ENCODE peak calls at places on chromosomes 2 and 18, in four cellular contexts. T is K562, U is HCT116, F is GM12878. Y is an unnamed sample.

GRCh38 chr2:99777266-99777640 is 287.4 kb upstream of the REV1 start:
- DNase-seq in T (no peak), U (no peak), F (no peak), Y (no peak)

GRCh38 chr2:64274399-64275173 is 130.4 kb upstream of the PELI1 start:
- DNase-seq in T (no peak), U (no peak), F (no peak), Y (no peak)

GRCh38 chr2:25063876-25064660 is 22.2 kb downstream of the EFR3B start:
- DNase-seq in T (no peak), U (no peak), F (peak; percentile 39), Y (no peak)

GRCh38 chr18:62384068-62384467 is 59.0 kb downstream of the TNFRSF11A start:
- DNase-seq in T (no peak), U (no peak), F (no peak), Y (no peak)

GRCh38 chr2:27855476-27855875 is 34.7 kb downstream of the RBKS start:
- DNase-seq in T (no peak), U (no peak), F (no peak), Y (no peak)

GRCh38 chr18:55090566-55091187 is 131.4 kb upstream of the CCDC68 start:
- DNase-seq in T (no peak), U (no peak), F (no peak), Y (no peak)

GRCh38 chr2:62382757-62383156 is 123.2 kb downstream of the TMEM17 start:
- DNase-seq in T (no peak), U (no peak), F (no peak), Y (no peak)

GRCh38 chr2:10361220-10361588 is 58.5 kb downstream of the HPCAL1 start:
- DNase-seq in T (no peak), U (no peak), F (no peak), Y (no peak)

GRCh38 chr18:13635046-13635445 is 91.3 kb downstream of the FAM210A start:
- DNase-seq in T (no peak), U (no peak), F (no peak), Y (no peak)

GRCh38 chr2:196718796-196719564 is 79.5 kb downstream of the CCDC150 start:
- DNase-seq in T (peak; percentile 26), U (no peak), F (no peak), Y (peak; percentile 79)

GRCh38 chr2:205188516-205189138 is 493.7 kb upstream of the NRP2 start:
- DNase-seq in T (no peak), U (no peak), F (no peak), Y (no peak)

GRCh38 chr2:37084797-37085196 is 479 bp downstream of the GPATCH11 start:
- DNase-seq in T (no peak), U (no peak), F (no peak), Y (no peak)

GRCh38 chr2:65545818-65546217 is 113.4 kb upstream of the SPRED2 start:
- DNase-seq in T (no peak), U (no peak), F (no peak), Y (no peak)

GRCh38 chr2:181879295-181879694 is 12.2 kb upstream of the ITPRID2 start:
- DNase-seq in T (no peak), U (no peak), F (no peak), Y (no peak)

GRCh38 chr2:65729246-65729645 is 296.8 kb upstream of the SPRED2 start:
- DNase-seq in T (no peak), U (no peak), F (no peak), Y (no peak)

GRCh38 chr18:79855147-79855910 is 57.6 kb downstream of the KCNG2 start:
- DNase-seq in T (no peak), U (no peak), F (peak; percentile 52), Y (no peak)

GRCh38 chr2:9287400-9288059 is 80.9 kb downstream of the ASAP2 start:
- DNase-seq in T (no peak), U (peak; percentile 97), F (no peak), Y (peak; percentile 62)

GRCh38 chr2:70674636-70675430 is 93.2 kb downstream of the ADD2 start:
- DNase-seq in T (no peak), U (no peak), F (no peak), Y (no peak)

GRCh38 chr2:26846881-26847662 is 860 bp upstream of the DPYSL5 start:
- DNase-seq in T (no peak), U (no peak), F (no peak), Y (no peak)

GRCh38 chr2:239208470-239209180 is 192.2 kb downstream of the HDAC4 start:
- DNase-seq in T (no peak), U (no peak), F (no peak), Y (peak; percentile 20)

GRCh38 chr2:195119231-195119630 is 537.8 kb upstream of the SLC39A10 start:
- DNase-seq in T (no peak), U (no peak), F (no peak), Y (no peak)

GRCh38 chr2:137336067-137336466 is 570.7 kb downstream of the THSD7B start:
- DNase-seq in T (no peak), U (no peak), F (no peak), Y (no peak)

GRCh38 chr2:8545676-8546318 is 136.1 kb upstream of the ID2 start:
- DNase-seq in T (no peak), U (no peak), F (no peak), Y (no peak)

GRCh38 chr18:8826971-8827370 is 121.6 kb downstream of the MTCL1 start:
- DNase-seq in T (no peak), U (no peak), F (no peak), Y (no peak)

GRCh38 chr2:224417361-224417729 is 15.4 kb upstream of the FAM124B start:
- DNase-seq in T (no peak), U (no peak), F (no peak), Y (peak; percentile 15)

GRCh38 chr2:36362291-36362690 is 6.7 kb downstream of the CRIM1 start:
- DNase-seq in T (no peak), U (no peak), F (no peak), Y (no peak)

GRCh38 chr2:40746150-40746549 is 294.3 kb upstream of the SLC8A1 start:
- DNase-seq in T (no peak), U (no peak), F (no peak), Y (peak; percentile 52)

GRCh38 chr2:237156131-237156856 is 70.6 kb downstream of the COPS8 start:
- DNase-seq in T (no peak), U (no peak), F (no peak), Y (no peak)

GRCh38 chr2:240820607-240821428 is 799 bp upstream of the KIF1A start:
- DNase-seq in T (no peak), U (no peak), F (no peak), Y (no peak)

GRCh38 chr2:101145406-101145805 is 5.8 kb downstream of the TBC1D8 start:
- DNase-seq in T (no peak), U (peak; percentile 51), F (no peak), Y (no peak)
- TF ChIP-seq ATF3 in T (no peak), U (no peak), F (no peak), Y (no peak)

DNA sequence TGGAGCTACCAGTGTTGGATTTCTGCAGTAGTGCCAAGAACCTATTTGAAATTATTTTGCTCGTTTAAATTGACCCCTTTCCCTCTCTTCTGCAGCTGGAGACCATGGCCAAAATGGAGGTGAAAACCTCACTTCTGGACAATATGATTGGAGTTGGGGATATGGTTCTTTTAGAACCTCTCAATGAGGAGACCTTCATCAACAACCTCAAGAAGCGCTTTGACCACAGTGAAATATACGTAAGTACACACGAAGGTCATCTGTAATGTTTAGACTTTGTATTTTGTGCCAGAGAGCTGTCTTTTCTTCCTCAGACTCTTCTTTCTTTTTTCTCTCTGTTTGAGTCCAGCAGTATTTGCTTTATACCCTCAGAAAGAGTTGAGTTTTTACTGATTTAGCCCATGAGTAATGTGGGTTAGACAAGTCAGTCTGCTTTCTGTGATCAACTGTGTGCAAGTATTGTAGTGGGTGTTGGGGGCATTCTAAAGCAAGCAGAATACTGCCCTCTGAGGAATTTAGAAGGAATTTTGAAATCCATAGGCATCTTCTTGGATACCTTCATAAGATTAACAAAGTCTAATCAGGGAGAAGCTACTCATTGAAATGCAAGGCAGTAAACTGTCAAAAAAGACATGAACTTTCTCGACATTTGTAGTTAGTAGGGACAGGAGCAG is 31.7 kb downstream of the MYO1B start:
- DNase-seq in T (no peak), U (no peak), F (no peak), Y (no peak)
- H3K79me2 ChIP-seq in T (no peaks in the 10 kb centered on the region), U (peaks cover 46% of the 10 kb centered on the region), F (no peaks in the 10 kb centered on the region), Y (peaks cover 54% of the 10 kb centered on the region)

GRCh38 chr2:126761981-126762878 is 106.3 kb downstream of the GYPC start:
- DNase-seq in T (no peak), U (no peak), F (no peak), Y (no peak)
- TF ChIP-seq ZBTB33 in T (no peak), U (no peak), F (no peak), Y (no peak)

GRCh38 chr2:193517615-193518014 is 1322.9 kb upstream of the TMEFF2 start:
- DNase-seq in T (peak; percentile 6), U (no peak), F (no peak), Y (no peak)
- TF ChIP-seq ATF3 in T (no peak), U (no peak), F (no peak), Y (no peak)

Y was measured in HepG2.